ENCODE peak calls at places on chromosomes 1 and 21, in five cellular contexts. I, N, B, Z and C are unnamed samples.

GRCh38 chr1:153928776-153929432 is 6.1 kb upstream of the GATAD2B start:
- DNase-seq in I (no peak), N (no peak), B (no peak), Z (no peak), C (no peak)

GRCh38 chr1:2548068-2548589 is 8.0 kb upstream of the TNFRSF14 start:
- DNase-seq in I (no peak), N (peak; percentile 66), B (peak; percentile 50), Z (peak; percentile 90), C (peak; percentile 70)

GRCh38 chr1:183180213-183180612 is 5.9 kb upstream of the LAMC2 start:
- DNase-seq in I (no peak), N (no peak), B (peak; percentile 36), Z (no peak), C (no peak)

GRCh38 chr1:45640293-45640692 is 16.4 kb upstream of the CCDC17 start:
- DNase-seq in I (no peak), N (peak; percentile 8), B (no peak), Z (no peak), C (no peak)

GRCh38 chr1:8816831-8817412 is 518 bp downstream of the RERE start:
- DNase-seq in I (no peak), N (no peak), B (peak; percentile 34), Z (peak; percentile 53), C (no peak)

GRCh38 chr1:209042413-209042812 is 541.1 kb upstream of the CAMK1G start:
- DNase-seq in I (no peak), N (no peak), B (no peak), Z (no peak), C (no peak)

GRCh38 chr21:34613679-34614442 is 1.1 kb downstream of the RCAN1 start:
- DNase-seq in I (no peak), N (no peak), B (no peak), Z (peak; percentile 33), C (no peak)

GRCh38 chr1:6207921-6208320 is 2.0 kb downstream of the RNF207 start:
- DNase-seq in I (no peak), N (no peak), B (no peak), Z (peak; percentile 51), C (no peak)

GRCh38 chr1:83508485-83509151 is 490.3 kb downstream of the TTLL7 start:
- DNase-seq in I (no peak), N (no peak), B (peak; percentile 78), Z (no peak), C (no peak)

GRCh38 chr1:186518822-186519381 is 58.0 kb upstream of the PDC start:
- DNase-seq in I (no peak), N (no peak), B (no peak), Z (no peak), C (no peak)

GRCh38 chr1:1452882-1453281 is 3.4 kb downstream of the ATAD3C start:
- DNase-seq in I (no peak), N (no peak), B (no peak), Z (no peak), C (no peak)

GRCh38 chr1:2646837-2647236 is 14.0 kb upstream of the MMEL1 start:
- DNase-seq in I (no peak), N (no peak), B (no peak), Z (peak; percentile 40), C (no peak)

GRCh38 chr1:83763281-83764095 is 235.4 kb downstream of the TTLL7 start:
- DNase-seq in I (no peak), N (no peak), B (no peak), Z (no peak), C (no peak)

GRCh38 chr1:24558902-24559791 is 3.3 kb downstream of the NCMAP start:
- DNase-seq in I (no peak), N (peak; percentile 89), B (no peak), Z (no peak), C (peak; percentile 48)

GRCh38 chr1:154975409-154976205 is 1.1 kb downstream of the CKS1B start:
- DNase-seq in I (no peak), N (no peak), B (peak; percentile 51), Z (peak; percentile 78), C (no peak)

GRCh38 chr1:156122519-156123355 is 8.2 kb downstream of the LMNA start:
- DNase-seq in I (no peak), N (peak; percentile 70), B (no peak), Z (peak; percentile 84), C (no peak)

GRCh38 chr1:115679141-115679611 is 37.4 kb downstream of the VANGL1 start:
- DNase-seq in I (no peak), N (no peak), B (no peak), Z (peak; percentile 23), C (no peak)

GRCh38 chr1:159088566-159089183 is 12.1 kb upstream of the AIM2 start:
- DNase-seq in I (no peak), N (no peak), B (no peak), Z (no peak), C (no peak)

GRCh38 chr1:39110325-39110851 is 84.2 kb downstream of the NDUFS5 start:
- DNase-seq in I (no peak), N (no peak), B (no peak), Z (no peak), C (no peak)

GRCh38 chr1:156195853-156196252 is 1.9 kb downstream of the SLC25A44 start:
- DNase-seq in I (no peak), N (no peak), B (no peak), Z (no peak), C (no peak)

DNA sequence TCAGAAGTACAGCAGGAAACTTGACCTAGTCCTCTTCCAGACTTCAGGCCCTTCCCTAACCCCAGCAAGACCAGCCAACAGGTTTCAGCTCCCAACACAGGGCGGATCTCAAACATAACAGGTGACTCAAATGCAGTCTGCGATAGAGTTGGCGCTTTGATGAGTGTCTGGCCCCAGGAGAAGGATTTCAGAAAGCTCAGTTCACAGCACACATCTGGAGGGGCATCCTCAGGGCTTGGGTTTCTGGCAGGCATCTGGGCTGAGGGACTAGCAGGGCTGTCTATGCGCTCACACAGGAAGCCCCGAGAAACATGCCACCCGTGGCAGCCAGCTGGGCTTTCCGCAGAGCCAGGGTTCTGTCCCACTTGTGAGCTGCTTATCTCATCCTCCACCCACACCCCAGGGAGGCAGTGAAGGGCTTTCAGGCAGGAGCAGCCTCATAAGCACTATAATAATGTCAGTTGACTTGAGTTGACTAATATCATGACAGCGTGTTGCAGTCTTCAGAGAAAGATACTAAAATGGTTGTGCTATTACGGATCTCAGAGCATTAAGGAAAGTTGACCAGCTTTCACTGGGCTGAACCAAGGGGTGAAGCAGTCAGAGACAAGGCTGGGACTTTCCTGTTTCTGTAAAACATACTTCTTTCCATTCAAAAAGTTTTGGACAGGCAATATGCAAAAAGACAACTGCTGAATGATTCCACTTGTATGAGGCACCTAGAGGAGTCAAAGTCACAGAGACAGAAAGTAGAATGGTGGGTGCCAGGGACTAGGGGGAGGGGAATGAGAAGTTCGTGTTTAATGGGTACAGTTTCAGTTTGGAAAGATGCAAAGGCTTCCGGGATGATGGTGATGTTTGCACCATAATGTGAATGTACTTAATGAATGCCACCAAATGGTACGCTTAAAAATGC is 233.0 kb upstream of the IRF2BP2 start:
- DNase-seq in I (no peak), N (no peak), B (peak; percentile 95), Z (peak; percentile 83), C (no peak)
- TF ChIP-seq CEBPB in I (no peak), N (no peak), B (no peak), Z (no peak), C (no peak)

DNA sequence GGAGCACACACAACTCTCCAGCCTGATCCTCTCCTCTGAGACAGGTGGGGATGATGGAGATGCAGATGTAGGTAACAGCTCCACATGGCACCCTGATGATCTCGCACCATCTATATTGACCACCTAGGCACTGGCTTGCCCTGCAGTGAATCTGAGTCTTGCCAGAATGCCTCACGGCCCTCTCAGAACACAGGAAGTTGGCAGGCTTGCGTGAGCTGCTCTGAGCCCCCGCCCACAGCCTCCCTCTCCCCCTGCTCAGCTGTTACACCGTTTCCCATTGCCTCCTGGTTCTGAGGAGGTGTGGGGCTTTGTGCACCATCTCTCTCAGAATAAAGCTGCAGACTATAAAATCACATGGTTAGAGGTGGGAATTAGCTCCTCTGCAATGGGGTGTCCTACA is 48.0 kb downstream of the URB2 start:
- DNase-seq in I (no peak), N (no peak), B (no peak), Z (no peak), C (no peak)
- H3K4me2 ChIP-seq in I (no peak overlapping the region), N (no peak overlapping the region), B (no peak overlapping the region), Z (no peak overlapping the region), C (no peak overlapping the region)

GRCh38 chr1:52145137-52145536 is 3.2 kb downstream of the ZFYVE9 start:
- DNase-seq in I (no peak), N (no peak), B (no peak), Z (no peak), C (no peak)

GRCh38 chr1:52141513-52142219 is at the start of gene ZFYVE9:
- DNase-seq in I (peak; percentile 46), N (peak; percentile 56), B (no peak), Z (peak; percentile 89), C (no peak)

GRCh38 chr1:52140633-52141512 is 1.0 kb upstream of the ZFYVE9 start:
- DNase-seq in I (no peak), N (peak; percentile 10), B (no peak), Z (no peak), C (no peak)

GRCh38 chr1:52139817-52140540 is 1.9 kb upstream of the ZFYVE9 start:
- DNase-seq in I (no peak), N (no peak), B (peak; percentile 55), Z (no peak), C (no peak)

GRCh38 chr1:52142220-52143153 is 598 bp downstream of the ZFYVE9 start:
- DNase-seq in I (peak; percentile 19), N (peak; percentile 39), B (no peak), Z (peak; percentile 62), C (no peak)
- TF ChIP-seq SIN3A in I (peak; percentile 68), N (no peak), B (no peak), Z (no peak), C (no peak)

GRCh38 chr1:12071892-12072291 is 8.8 kb downstream of the TNFRSF8 start:
- DNase-seq in I (no peak), N (no peak), B (no peak), Z (no peak), C (no peak)

GRCh38 chr1:12069616-12070244 is 6.6 kb downstream of the TNFRSF8 start:
- DNase-seq in I (no peak), N (no peak), B (no peak), Z (no peak), C (no peak)

GRCh38 chr1:12065872-12066271 is 2.8 kb downstream of the TNFRSF8 start:
- DNase-seq in I (no peak), N (no peak), B (no peak), Z (no peak), C (no peak)

GRCh38 chr1:12064073-12064969 is 1.2 kb downstream of the TNFRSF8 start:
- DNase-seq in I (no peak), N (no peak), B (no peak), Z (no peak), C (no peak)

DNA sequence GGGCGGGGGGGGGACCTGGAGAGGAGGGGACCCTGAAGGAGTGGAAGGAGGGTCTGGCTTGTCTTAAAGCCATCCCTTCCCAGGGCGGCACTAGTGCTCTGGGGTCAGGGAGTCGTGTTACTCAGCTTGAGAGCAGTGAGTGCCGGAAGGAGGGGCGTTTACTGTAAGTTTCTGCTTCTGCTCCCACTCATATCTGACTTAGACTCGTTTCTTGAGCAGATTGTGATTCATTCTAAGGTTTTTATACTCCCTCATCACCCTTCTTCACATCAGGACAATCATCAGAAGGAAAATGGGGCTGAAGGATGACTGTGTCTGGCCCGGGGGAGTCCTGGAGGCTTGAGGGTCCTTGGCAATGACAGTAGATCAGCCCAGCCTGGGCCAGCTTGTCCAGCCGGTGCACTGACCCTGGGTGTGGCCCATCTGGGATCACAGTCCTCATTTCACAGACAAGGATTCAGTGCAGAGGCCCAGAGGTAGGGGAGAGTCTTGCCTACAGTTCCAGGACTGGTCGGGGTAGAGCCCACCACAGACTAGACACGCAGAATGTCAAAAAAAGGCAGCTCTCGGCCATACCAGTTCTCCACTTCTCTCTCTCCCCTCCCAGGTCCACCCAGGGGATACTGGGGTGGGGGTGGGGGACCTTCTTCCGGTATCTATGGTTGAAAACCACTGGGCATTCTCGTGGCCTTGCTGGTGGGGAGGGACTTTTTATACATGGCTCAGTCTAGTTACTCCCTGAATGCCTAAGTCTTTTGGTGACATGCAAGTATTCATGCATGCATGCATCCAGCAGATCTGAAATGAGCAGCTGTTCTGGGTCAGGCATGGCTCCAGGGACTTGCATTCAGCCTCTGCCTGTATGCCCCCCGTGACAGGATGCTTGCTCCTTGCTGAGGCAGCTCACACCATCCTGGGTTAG is 5.1 kb downstream of the TNFRSF8 start:
- DNase-seq in I (peak; percentile 62), N (no peak), B (peak; percentile 91), Z (peak; percentile 70), C (no peak)
- TF ChIP-seq CEBPB in I (no peak), N (no peak), B (no peak), Z (no peak), C (no peak)